ENCODE peak calls at places on chromosomes 11 and 22, in six cellular contexts. Z is left colon; M is ELR; H is AG08395; G is COLO829; B is CD4-positive, alpha-beta T cell. X is an unnamed sample.

GRCh38 chr11:205221-206001 is 1.8 kb downstream of the BET1L start:
- DNase-seq in Z (no peak), M (no peak), H (no peak), G (no peak), B (no peak), X (no peak)

GRCh38 chr22:42720263-42721044 is at the start of gene A4GALT:
- DNase-seq in Z (no peak), M (peak; percentile 21), H (peak; percentile 72), G (no peak), B (no peak), X (no peak)

GRCh38 chr11:17533341-17533740 is 10.9 kb downstream of the USH1C start:
- DNase-seq in Z (no peak), M (no peak), H (no peak), G (no peak), B (no peak), X (no peak)

GRCh38 chr22:17158568-17159503 is at the start of gene HDHD5:
- DNase-seq in Z (peak; percentile 89), M (peak; percentile 92), H (peak; percentile 95), G (peak; percentile 82), B (peak; percentile 89), X (peak; percentile 86)

GRCh38 chr11:113440816-113441215 is 34.4 kb downstream of the DRD2 start:
- DNase-seq in Z (no peak), M (no peak), H (no peak), G (no peak), B (no peak), X (no peak)

GRCh38 chr22:45023431-45023830 is 13.6 kb upstream of the PHF21B start:
- DNase-seq in Z (no peak), M (no peak), H (no peak), G (no peak), B (no peak), X (no peak)

GRCh38 chr11:68269414-68270081 is 2.2 kb downstream of the C11orf24 start:
- DNase-seq in Z (no peak), M (peak; percentile 89), H (peak; percentile 77), G (peak; percentile 88), B (no peak), X (no peak)

GRCh38 chr11:61473370-61474025 is 35.1 kb upstream of the LRRC10B start:
- DNase-seq in Z (no peak), M (peak; percentile 59), H (no peak), G (no peak), B (no peak), X (no peak)

GRCh38 chr11:75313457-75314272 is 37.8 kb downstream of the ARRB1 start:
- DNase-seq in Z (no peak), M (peak; percentile 76), H (peak; percentile 78), G (peak; percentile 53), B (no peak), X (no peak)

GRCh38 chr11:93741882-93742226 is 382 bp downstream of the C11orf54 start:
- DNase-seq in Z (peak; percentile 68), M (peak; percentile 70), H (peak; percentile 62), G (peak; percentile 37), B (no peak), X (no peak)

GRCh38 chr11:69644071-69644961 is 3.4 kb downstream of the CCND1 start:
- DNase-seq in Z (peak; percentile 82), M (peak; percentile 78), H (peak; percentile 81), G (no peak), B (no peak), X (no peak)

GRCh38 chr11:91859666-91860065 is 365.0 kb upstream of the FAT3 start:
- DNase-seq in Z (no peak), M (no peak), H (no peak), G (no peak), B (no peak), X (no peak)

GRCh38 chr22:28222976-28223375 is 303.9 kb upstream of the PITPNB start:
- DNase-seq in Z (no peak), M (peak; percentile 21), H (peak; percentile 70), G (no peak), B (no peak), X (no peak)

GRCh38 chr22:35749808-35750207 is 32.1 kb downstream of the APOL5 start:
- DNase-seq in Z (no peak), M (no peak), H (peak; percentile 77), G (no peak), B (no peak), X (no peak)

GRCh38 chr11:58905141-58905715 is 34.1 kb upstream of the GLYATL1 start:
- DNase-seq in Z (no peak), M (peak; percentile 83), H (peak; percentile 41), G (no peak), B (no peak), X (no peak)

GRCh38 chr11:124707813-124708212 is 31.9 kb upstream of the NRGN start:
- DNase-seq in Z (no peak), M (no peak), H (no peak), G (no peak), B (no peak), X (no peak)

GRCh38 chr11:129593098-129593497 is 217.4 kb downstream of the BARX2 start:
- DNase-seq in Z (no peak), M (no peak), H (no peak), G (no peak), B (no peak), X (no peak)

GRCh38 chr22:17434856-17435255 is 65.6 kb downstream of the CECR2 start:
- DNase-seq in Z (no peak), M (no peak), H (no peak), G (no peak), B (no peak), X (no peak)

GRCh38 chr11:70954471-70954870 is 297.9 kb downstream of the SHANK2 start:
- DNase-seq in Z (no peak), M (no peak), H (no peak), G (no peak), B (no peak), X (no peak)

GRCh38 chr22:40423246-40423753 is 52.9 kb downstream of the SGSM3 start:
- DNase-seq in Z (no peak), M (no peak), H (no peak), G (no peak), B (no peak), X (no peak)

GRCh38 chr11:65468874-65469333 is 29.9 kb upstream of the MALAT1 start:
- DNase-seq in Z (peak; percentile 93), M (peak; percentile 58), H (peak; percentile 4), G (no peak), B (peak; percentile 53), X (peak; percentile 28)

GRCh38 chr11:126132319-126132718 is 69.7 kb upstream of the CDON start:
- DNase-seq in Z (no peak), M (no peak), H (no peak), G (no peak), B (no peak), X (no peak)

GRCh38 chr22:44787832-44788231 is 35.5 kb downstream of the ARHGAP8 start:
- DNase-seq in Z (no peak), M (no peak), H (no peak), G (no peak), B (no peak), X (no peak)

GRCh38 chr11:65525659-65526480 is 987 bp downstream of the SCYL1 start:
- DNase-seq in Z (no peak), M (no peak), H (no peak), G (no peak), B (no peak), X (no peak)

GRCh38 chr11:27717377-27717776 is 17.1 kb upstream of the BDNF start:
- DNase-seq in Z (no peak), M (peak; percentile 73), H (peak; percentile 12), G (no peak), B (no peak), X (no peak)

GRCh38 chr11:46330887-46331652 is 16.2 kb upstream of the DGKZ start:
- DNase-seq in Z (no peak), M (no peak), H (no peak), G (no peak), B (peak; percentile 36), X (peak; percentile 29)

GRCh38 chr22:24512043-24512442 is 16.9 kb downstream of the UPB1 start:
- DNase-seq in Z (no peak), M (no peak), H (no peak), G (no peak), B (no peak), X (no peak)

GRCh38 chr11:17366491-17366890 is 14.9 kb downstream of the NCR3LG1 start:
- DNase-seq in Z (no peak), M (no peak), H (no peak), G (no peak), B (no peak), X (no peak)

GRCh38 chr11:18721576-18722292 is 4.3 kb downstream of the IGSF22 start:
- DNase-seq in Z (no peak), M (peak; percentile 63), H (peak; percentile 66), G (peak; percentile 45), B (peak; percentile 28), X (no peak)

GRCh38 chr11:69891421-69892236 is 72.4 kb upstream of the FGF3 start:
- DNase-seq in Z (peak; percentile 87), M (no peak), H (no peak), G (peak; percentile 24), B (no peak), X (no peak)

GRCh38 chr11:10305964-10306918 is 1.4 kb downstream of the ADM start:
- DNase-seq in Z (no peak), M (peak; percentile 45), H (no peak), G (no peak), B (no peak), X (no peak)

X was measured in T-cell.